ENCODE peak calls at places on chromosome 19, in seven cellular contexts. I, D, S, K, M, L and C are unnamed samples.
A peak's percentile ranks its signal among the peaks of the same experiment; 100 is the strongest.

GRCh38 chr19:4380254-4380727 is 20.1 kb downstream of the SH3GL1 start:
- DNase-seq in I (no peak), D (no peak), S (no peak), K (no peak), M (peak; percentile 38), L (no peak), C (peak; percentile 50)

GRCh38 chr19:19653597-19654147 is 9.8 kb downstream of the ATP13A1 start:
- DNase-seq in I (no peak), D (no peak), S (no peak), K (no peak), M (no peak), L (no peak), C (no peak)

GRCh38 chr19:10000171-10000826 is 10.0 kb downstream of the COL5A3 start:
- DNase-seq in I (peak; percentile 84), D (peak; percentile 61), S (peak; percentile 80), K (peak; percentile 67), M (peak; percentile 70), L (peak; percentile 87), C (peak; percentile 77)

GRCh38 chr19:17180997-17181702 is 34.0 kb upstream of the USE1 start:
- DNase-seq in I (peak; percentile 54), D (no peak), S (no peak), K (no peak), M (no peak), L (peak; percentile 66), C (no peak)

GRCh38 chr19:4988770-4989251 is 19.9 kb downstream of the KDM4B start:
- DNase-seq in I (no peak), D (no peak), S (peak; percentile 70), K (no peak), M (peak; percentile 44), L (no peak), C (peak; percentile 38)

GRCh38 chr19:49151339-49152217 is 3.6 kb downstream of the HRC start:
- DNase-seq in I (peak; percentile 99), D (peak; percentile 29), S (peak; percentile 43), K (peak; percentile 92), M (peak; percentile 19), L (peak; percentile 99), C (peak; percentile 51)

GRCh38 chr19:45126654-45127053 is 33.7 kb downstream of the PPP1R37 start:
- DNase-seq in I (no peak), D (no peak), S (no peak), K (no peak), M (no peak), L (no peak), C (no peak)

GRCh38 chr19:1189419-1189818 is 15.4 kb upstream of the SBNO2 start:
- DNase-seq in I (no peak), D (no peak), S (no peak), K (no peak), M (peak; percentile 50), L (no peak), C (peak; percentile 55)

GRCh38 chr19:18297308-18297707 is 15.9 kb upstream of the JUND start:
- DNase-seq in I (no peak), D (no peak), S (peak; percentile 44), K (no peak), M (no peak), L (no peak), C (no peak)

GRCh38 chr19:49468746-49469447 is 5.1 kb upstream of the FLT3LG start:
- DNase-seq in I (peak; percentile 85), D (no peak), S (peak; percentile 94), K (peak; percentile 68), M (no peak), L (peak; percentile 94), C (no peak)

GRCh38 chr19:41541990-41542584 is 33.9 kb upstream of the CEACAM21 start:
- DNase-seq in I (peak; percentile 81), D (peak; percentile 47), S (peak; percentile 54), K (no peak), M (peak; percentile 75), L (peak; percentile 55), C (peak; percentile 84)

GRCh38 chr19:15180451-15181390 is 20.1 kb downstream of the NOTCH3 start:
- DNase-seq in I (peak; percentile 81), D (no peak), S (no peak), K (no peak), M (no peak), L (peak; percentile 93), C (no peak)

GRCh38 chr19:18700501-18701249 is 17.2 kb downstream of the CRTC1 start:
- DNase-seq in I (peak; percentile 72), D (peak; percentile 68), S (peak; percentile 49), K (peak; percentile 77), M (peak; percentile 39), L (peak; percentile 73), C (peak; percentile 58)

GRCh38 chr19:18742838-18743237 is 48.3 kb downstream of the COMP start:
- DNase-seq in I (no peak), D (no peak), S (no peak), K (no peak), M (no peak), L (peak; percentile 25), C (no peak)

GRCh38 chr19:17950310-17951150 is 16.4 kb upstream of the KCNN1 start:
- DNase-seq in I (peak; percentile 73), D (no peak), S (no peak), K (no peak), M (no peak), L (peak; percentile 52), C (no peak)

GRCh38 chr19:49344516-49345423 is 9.6 kb downstream of the CD37 start:
- DNase-seq in I (no peak), D (no peak), S (no peak), K (no peak), M (no peak), L (no peak), C (no peak)

GRCh38 chr19:6710273-6711077 is 10.0 kb downstream of the C3 start:
- DNase-seq in I (peak; percentile 49), D (no peak), S (no peak), K (no peak), M (no peak), L (peak; percentile 65), C (no peak)

GRCh38 chr19:57815247-57816075 is 748 bp upstream of the ZNF552 start:
- DNase-seq in I (no peak), D (no peak), S (no peak), K (no peak), M (no peak), L (no peak), C (no peak)

GRCh38 chr19:18364826-18365528 is 21.0 kb upstream of the GDF15 start:
- DNase-seq in I (peak; percentile 38), D (peak; percentile 98), S (peak; percentile 99), K (peak; percentile 90), M (peak; percentile 100), L (no peak), C (peak; percentile 100)

GRCh38 chr19:10517361-10517759 is at the start of gene S1PR5:
- DNase-seq in I (peak; percentile 54), D (peak; percentile 15), S (no peak), K (no peak), M (no peak), L (peak; percentile 75), C (no peak)

GRCh38 chr19:10450853-10451609 is 30.7 kb downstream of the PDE4A start:
- DNase-seq in I (peak; percentile 89), D (no peak), S (no peak), K (peak; percentile 59), M (no peak), L (peak; percentile 94), C (no peak)

GRCh38 chr19:51490676-51491075 is 10.9 kb downstream of the SIGLEC12 start:
- DNase-seq in I (peak; percentile 68), D (no peak), S (no peak), K (no peak), M (no peak), L (peak; percentile 48), C (no peak)

GRCh38 chr19:17721821-17722220 is 2.5 kb downstream of the MAP1S start:
- DNase-seq in I (no peak), D (no peak), S (peak; percentile 30), K (no peak), M (peak; percentile 87), L (no peak), C (peak; percentile 82)

GRCh38 chr19:34254552-34255432 is at the start of gene GARRE1:
- DNase-seq in I (peak; percentile 53), D (peak; percentile 47), S (peak; percentile 67), K (peak; percentile 20), M (peak; percentile 34), L (peak; percentile 41), C (peak; percentile 81)

GRCh38 chr19:3691726-3692125 is 8.5 kb downstream of the PIP5K1C start:
- DNase-seq in I (no peak), D (no peak), S (no peak), K (no peak), M (no peak), L (no peak), C (no peak)

GRCh38 chr19:35031072-35031881 is 1.0 kb downstream of the SCN1B start:
- DNase-seq in I (peak; percentile 44), D (no peak), S (peak; percentile 30), K (no peak), M (no peak), L (peak; percentile 70), C (no peak)

GRCh38 chr19:48698046-48698445 is 2.3 kb downstream of the FUT2 start:
- DNase-seq in I (no peak), D (peak; percentile 80), S (peak; percentile 82), K (no peak), M (peak; percentile 54), L (no peak), C (peak; percentile 40)

GRCh38 chr19:33301900-33302174 is 497 bp downstream of the CEBPA start:
- DNase-seq in I (no peak), D (no peak), S (no peak), K (no peak), M (no peak), L (no peak), C (no peak)

GRCh38 chr19:28425431-28425931 is 787.5 kb downstream of the UQCRFS1 start:
- DNase-seq in I (no peak), D (no peak), S (no peak), K (no peak), M (peak; percentile 36), L (no peak), C (no peak)

GRCh38 chr19:52398091-52398461 is 427 bp downstream of the ZNF528 start:
- DNase-seq in I (peak; percentile 19), D (no peak), S (peak; percentile 21), K (peak; percentile 6), M (peak; percentile 11), L (no peak), C (peak; percentile 38)